ENCODE peak calls at places on chromosomes 16 and 17, in four cellular contexts. W is mesenchymal stem cell, I is H9, Q is IMR-90. P is an unnamed sample.

GRCh38 chr17:54933921-54934320 is 33.3 kb downstream of the TOM1L1 start:
- DNase-seq in I (no peak), Q (no peak), W (no peak), P (no peak)

GRCh38 chr16:31134625-31135534 is 647 bp downstream of the PRSS8 start:
- DNase-seq in I (peak; percentile 80), W (peak; percentile 18), Q (no peak), P (peak; percentile 66)

GRCh38 chr17:65099941-65100315 is 37.2 kb upstream of the RGS9 start:
- DNase-seq in W (peak; percentile 46), Q (peak; percentile 60), I (peak; percentile 51), P (no peak)

GRCh38 chr16:27460213-27460612 is 58.2 kb downstream of the IL21R start:
- DNase-seq in I (no peak), Q (no peak), W (no peak), P (no peak)

GRCh38 chr17:68346448-68346847 is 55.2 kb downstream of the ARSG start:
- DNase-seq in I (no peak), Q (no peak), W (no peak), P (no peak)

GRCh38 chr17:2883544-2884203 is 87.4 kb downstream of the RAP1GAP2 start:
- DNase-seq in I (no peak), Q (peak; percentile 62), W (peak; percentile 29), P (no peak)

GRCh38 chr16:66872524-66872923 is 7.8 kb upstream of the PDP2 start:
- DNase-seq in I (no peak), W (peak; percentile 9), Q (no peak), P (no peak)

GRCh38 chr16:10601444-10602401 is 21.3 kb upstream of the EMP2 start:
- DNase-seq in I (no peak), W (no peak), Q (no peak), P (no peak)

GRCh38 chr16:667113-667779 is 686 bp upstream of the RHOT2 start:
- DNase-seq in Q (no peak), I (no peak), W (no peak), P (no peak)

GRCh38 chr16:57235128-57236092 is 9.6 kb upstream of the ARL2BP start:
- DNase-seq in W (peak; percentile 56), Q (peak; percentile 87), I (no peak), P (no peak)

GRCh38 chr17:29344201-29344856 is 45.8 kb upstream of the TAOK1 start:
- DNase-seq in W (peak; percentile 22), Q (no peak), I (no peak), P (no peak)
- H4K91ac ChIP-seq in W (no peak overlapping the region), Q (no peak overlapping the region), I (no peak overlapping the region), P (no peak overlapping the region)

DNA sequence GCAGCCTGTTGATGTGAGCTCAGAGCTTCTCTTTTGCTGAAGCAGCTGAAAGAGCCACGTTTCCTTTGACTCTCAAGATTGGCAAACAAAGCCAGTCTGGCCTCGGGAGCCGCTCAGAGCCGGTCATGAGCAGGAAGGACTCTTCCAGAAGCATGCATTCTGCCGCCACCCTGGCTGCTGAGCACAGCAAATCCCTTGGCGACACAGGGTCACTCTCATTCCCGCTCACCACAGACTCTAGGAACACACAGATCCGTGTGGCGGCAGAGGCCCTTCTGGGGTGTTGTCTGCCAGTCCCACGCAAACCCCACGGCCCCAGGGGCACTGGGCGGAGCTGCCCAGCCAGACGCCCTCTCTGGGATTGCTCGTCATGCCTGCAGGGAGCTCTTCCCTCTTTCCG is 157.0 kb downstream of the C16orf95 start:
- DNase-seq in I (no peak), W (peak; percentile 23), Q (no peak), P (no peak)
- H4K91ac ChIP-seq in I (no peak overlapping the region), W (no peak overlapping the region), Q (no peak overlapping the region), P (no peak overlapping the region)

DNA sequence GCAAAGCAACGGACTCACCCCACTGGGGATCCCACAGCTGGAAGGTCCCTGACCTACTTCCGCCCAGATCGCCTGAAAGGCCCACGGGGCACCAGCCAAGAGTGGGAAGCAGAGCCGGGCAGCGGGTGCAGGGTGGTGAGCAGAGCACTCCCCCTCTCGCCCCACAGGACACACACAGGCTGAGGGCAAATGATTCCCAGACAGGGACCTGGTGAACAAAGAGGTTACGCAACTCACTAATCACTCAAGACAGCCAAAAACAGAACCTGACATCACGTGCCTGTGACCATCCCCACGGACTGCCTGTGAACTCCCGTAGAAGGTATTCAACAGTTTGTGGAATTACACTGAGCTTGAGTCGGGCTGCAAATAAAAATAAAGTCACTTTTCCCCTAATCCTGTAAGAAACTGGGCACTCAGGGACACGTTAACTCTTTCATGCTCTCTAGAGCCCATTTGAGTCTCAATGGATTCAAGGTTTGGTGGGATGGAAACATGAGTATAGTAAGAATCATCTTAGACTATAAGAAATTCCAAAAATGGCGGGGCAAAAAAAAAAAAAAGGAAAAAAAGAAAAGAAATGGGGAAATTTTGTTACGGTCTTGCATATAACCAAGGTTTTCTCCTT is 396.1 kb downstream of the SOX9 start:
- DNase-seq in Q (no peak), W (no peak), I (no peak), P (no peak)
- H4K91ac ChIP-seq in Q (no peak overlapping the region), W (no peak overlapping the region), I (no peak overlapping the region), P (no peak overlapping the region)

GRCh38 chr17:80494547-80494946 is 18.1 kb upstream of the NPTX1 start:
- DNase-seq in I (no peak), Q (no peak), W (no peak), P (no peak)

GRCh38 chr17:80487511-80487910 is 11.1 kb upstream of the NPTX1 start:
- DNase-seq in Q (no peak), I (no peak), W (no peak), P (no peak)

GRCh38 chr17:80497726-80498241 is 21.4 kb upstream of the NPTX1 start:
- DNase-seq in I (no peak), Q (no peak), W (no peak), P (no peak)

GRCh38 chr17:80491478-80492342 is 15.3 kb upstream of the NPTX1 start:
- DNase-seq in Q (no peak), W (no peak), I (peak; percentile 77), P (peak; percentile 73)

GRCh38 chr17:80492343-80493136 is 16.1 kb upstream of the NPTX1 start:
- DNase-seq in W (no peak), Q (no peak), I (peak; percentile 64), P (no peak)
- H4K91ac ChIP-seq in W (peak overlapping the region; percentile 41), Q (no peak overlapping the region), I (no peak overlapping the region), P (peak overlapping the region; percentile 25)

GRCh38 chr17:39812466-39812865 is 51.6 kb downstream of the IKZF3 start:
- DNase-seq in W (no peak), Q (no peak), I (no peak), P (no peak)

GRCh38 chr17:39804839-39805238 is 59.3 kb downstream of the IKZF3 start:
- DNase-seq in I (no peak), Q (no peak), W (no peak), P (no peak)

GRCh38 chr17:39810939-39811728 is 53.0 kb downstream of the IKZF3 start:
- DNase-seq in W (no peak), Q (no peak), I (no peak), P (no peak)

GRCh38 chr17:39809221-39809620 is 54.9 kb downstream of the IKZF3 start:
- DNase-seq in W (no peak), I (no peak), Q (no peak), P (no peak)

GRCh38 chr17:39808409-39808997 is 55.6 kb downstream of the IKZF3 start:
- DNase-seq in W (no peak), Q (no peak), I (no peak), P (no peak)
- H4K91ac ChIP-seq in W (no peak overlapping the region), Q (no peak overlapping the region), I (no peak overlapping the region), P (no peak overlapping the region)

GRCh38 chr16:68744744-68745280 is 7.7 kb downstream of the CDH1 start:
- DNase-seq in I (peak; percentile 79), W (no peak), Q (peak; percentile 5), P (no peak)
- H4K91ac ChIP-seq in I (no peak overlapping the region), W (no peak overlapping the region), Q (no peak overlapping the region), P (no peak overlapping the region)

DNA sequence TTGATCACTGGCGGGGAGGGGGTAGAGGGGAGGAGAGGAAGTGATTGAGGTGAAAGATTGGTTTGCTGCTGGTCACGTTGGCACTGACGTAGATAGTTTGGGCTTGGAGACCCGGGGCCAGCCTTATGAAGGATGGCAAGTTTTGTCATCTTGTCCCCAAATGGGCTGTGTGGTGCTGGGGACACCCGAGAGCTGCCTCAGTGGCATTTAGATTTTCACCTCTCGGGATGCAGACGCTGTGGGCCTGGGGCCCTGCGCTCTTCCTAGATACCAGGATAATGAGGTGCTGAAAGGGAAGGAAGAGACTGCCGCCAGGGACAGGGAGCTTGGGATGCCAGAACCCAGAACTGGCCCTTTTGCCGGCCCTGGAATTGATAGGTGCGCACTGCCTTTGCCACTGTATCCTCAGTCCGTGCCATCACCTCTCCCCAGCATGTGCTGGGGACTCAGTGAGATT is 1.4 kb upstream of the SOCS3 start:
- DNase-seq in Q (no peak), I (no peak), W (no peak), P (no peak)
- H4K91ac ChIP-seq in Q (no peak overlapping the region), I (no peak overlapping the region), W (peak overlapping the region; percentile 2), P (peak overlapping the region; percentile 92)

GRCh38 chr17:4998027-4998665 is 396 bp downstream of the KIF1C start:
- DNase-seq in W (peak; percentile 43), Q (no peak), I (peak; percentile 72), P (no peak)
- H4K91ac ChIP-seq in W (peak overlapping the region; percentile 72), Q (peak overlapping the region; percentile 82), I (no peak overlapping the region), P (peak overlapping the region; percentile 75)

DNA sequence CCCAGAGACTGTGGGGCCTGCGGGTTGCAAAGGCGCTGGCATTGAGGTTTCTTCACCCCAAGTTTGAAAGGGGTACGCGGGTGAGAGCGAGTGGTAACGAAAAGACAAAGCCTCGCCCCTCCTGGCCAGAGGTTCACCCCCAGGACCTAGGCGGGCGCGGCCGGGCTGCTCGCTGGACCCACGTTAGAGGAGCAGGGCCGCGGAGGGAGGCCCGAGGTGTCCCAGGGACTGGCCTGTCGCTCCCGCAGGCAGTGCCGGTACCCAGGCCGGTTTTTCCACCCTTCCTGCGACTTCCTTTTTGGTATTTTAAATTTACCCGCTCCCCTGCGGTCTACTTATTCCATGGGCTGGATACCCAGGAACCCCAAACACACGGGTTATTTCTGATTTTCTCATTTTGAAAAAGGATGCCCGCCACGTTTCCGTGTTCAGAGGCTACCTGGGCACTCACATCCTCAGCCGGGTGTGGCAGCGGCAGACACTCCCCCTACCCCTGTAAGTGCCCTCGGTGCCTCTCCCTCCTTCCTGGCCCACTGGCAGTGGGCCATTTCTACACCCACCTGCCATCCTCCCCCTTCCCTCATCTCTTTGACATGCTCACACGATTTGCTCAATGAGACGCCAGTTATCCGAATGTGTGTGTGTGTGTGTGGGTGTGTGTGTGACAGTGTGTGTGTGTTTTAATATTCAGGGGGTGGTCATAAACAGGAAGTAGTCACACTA is 1.6 kb upstream of the FOXL1 start:
- DNase-seq in Q (no peak), I (no peak), W (peak; percentile 74), P (peak; percentile 63)
- H4K91ac ChIP-seq in Q (peak overlapping the region; percentile 85), I (no peak overlapping the region), W (peak overlapping the region; percentile 83), P (no peak overlapping the region)

P was measured in H1.